ENCODE peak calls at places on chromosomes 7 and 10, in seven cellular contexts. One of them, this sample, is unnamed.

GRCh38 chr10:77478248-77478963 is 159.2 kb downstream of the KCNMA1 start:
- DNase-seq in HCT116: no peak
- DNase-seq in SK-N-SH: no peak
- DNase-seq in K562: no peak
- DNase-seq in GM12878: no peak
- DNase-seq in H1: no peak
- DNase-seq in HepG2: no peak
- DNase-seq in this sample: no peak

GRCh38 chr10:12484945-12485805 is 135.8 kb downstream of the CAMK1D start:
- DNase-seq in HCT116: no peak
- DNase-seq in SK-N-SH: no peak
- DNase-seq in K562: no peak
- DNase-seq in GM12878: peak; percentile 76
- DNase-seq in H1: peak; percentile 56
- DNase-seq in HepG2: peak; percentile 13
- DNase-seq in this sample: no peak

GRCh38 chr7:56125831-56126230 is 9.6 kb upstream of the NUPR2 start:
- DNase-seq in HCT116: no peak
- DNase-seq in SK-N-SH: no peak
- DNase-seq in K562: no peak
- DNase-seq in GM12878: no peak
- DNase-seq in H1: no peak
- DNase-seq in HepG2: no peak
- DNase-seq in this sample: no peak

GRCh38 chr7:158247758-158248487 is 339.7 kb downstream of the PTPRN2 start:
- DNase-seq in HCT116: no peak
- DNase-seq in SK-N-SH: no peak
- DNase-seq in K562: no peak
- DNase-seq in GM12878: no peak
- DNase-seq in H1: no peak
- DNase-seq in HepG2: no peak
- DNase-seq in this sample: no peak

GRCh38 chr10:45355494-45355893 is 18.5 kb upstream of the ALOX5 start:
- DNase-seq in HCT116: no peak
- DNase-seq in SK-N-SH: no peak
- DNase-seq in K562: peak; percentile 2
- DNase-seq in GM12878: no peak
- DNase-seq in H1: no peak
- DNase-seq in HepG2: no peak
- DNase-seq in this sample: no peak

GRCh38 chr10:4721994-4722753 is 103.8 kb upstream of the AKR1E2 start:
- DNase-seq in HCT116: no peak
- DNase-seq in SK-N-SH: no peak
- DNase-seq in K562: no peak
- DNase-seq in GM12878: no peak
- DNase-seq in H1: no peak
- DNase-seq in HepG2: no peak
- DNase-seq in this sample: peak; percentile 60

GRCh38 chr10:97278491-97278989 is 13.9 kb downstream of the ARHGAP19 start:
- DNase-seq in HCT116: peak; percentile 33
- DNase-seq in SK-N-SH: peak; percentile 61
- DNase-seq in K562: peak; percentile 43
- DNase-seq in GM12878: no peak
- DNase-seq in H1: no peak
- DNase-seq in HepG2: peak; percentile 67
- DNase-seq in this sample: peak; percentile 35

GRCh38 chr7:1538544-1539345 is 8.2 kb downstream of the MAFK start:
- DNase-seq in HCT116: no peak
- DNase-seq in SK-N-SH: peak; percentile 66
- DNase-seq in K562: no peak
- DNase-seq in GM12878: no peak
- DNase-seq in H1: no peak
- DNase-seq in HepG2: no peak
- DNase-seq in this sample: no peak

GRCh38 chr10:88893611-88894010 is 13.6 kb downstream of the STAMBPL1 start:
- DNase-seq in HCT116: no peak
- DNase-seq in SK-N-SH: no peak
- DNase-seq in K562: no peak
- DNase-seq in GM12878: no peak
- DNase-seq in H1: no peak
- DNase-seq in HepG2: no peak
- DNase-seq in this sample: no peak

GRCh38 chr10:78805176-78805575 is 263.6 kb upstream of the ZMIZ1 start:
- DNase-seq in HCT116: no peak
- DNase-seq in SK-N-SH: peak; percentile 84
- DNase-seq in K562: no peak
- DNase-seq in GM12878: no peak
- DNase-seq in H1: no peak
- DNase-seq in HepG2: no peak
- DNase-seq in this sample: peak; percentile 62

GRCh38 chr10:116699783-116700150 is 42.6 kb downstream of the HSPA12A start:
- DNase-seq in HCT116: no peak
- DNase-seq in SK-N-SH: no peak
- DNase-seq in K562: no peak
- DNase-seq in GM12878: no peak
- DNase-seq in H1: no peak
- DNase-seq in HepG2: no peak
- DNase-seq in this sample: no peak

GRCh38 chr7:126398851-126399529 is 853.8 kb downstream of the GRM8 start:
- DNase-seq in HCT116: no peak
- DNase-seq in SK-N-SH: no peak
- DNase-seq in K562: no peak
- DNase-seq in GM12878: no peak
- DNase-seq in H1: no peak
- DNase-seq in HepG2: no peak
- DNase-seq in this sample: no peak

GRCh38 chr10:58554316-58554715 is 41.6 kb downstream of the BICC1 start:
- DNase-seq in HCT116: no peak
- DNase-seq in SK-N-SH: no peak
- DNase-seq in K562: no peak
- DNase-seq in GM12878: no peak
- DNase-seq in H1: no peak
- DNase-seq in HepG2: no peak
- DNase-seq in this sample: no peak

DNA sequence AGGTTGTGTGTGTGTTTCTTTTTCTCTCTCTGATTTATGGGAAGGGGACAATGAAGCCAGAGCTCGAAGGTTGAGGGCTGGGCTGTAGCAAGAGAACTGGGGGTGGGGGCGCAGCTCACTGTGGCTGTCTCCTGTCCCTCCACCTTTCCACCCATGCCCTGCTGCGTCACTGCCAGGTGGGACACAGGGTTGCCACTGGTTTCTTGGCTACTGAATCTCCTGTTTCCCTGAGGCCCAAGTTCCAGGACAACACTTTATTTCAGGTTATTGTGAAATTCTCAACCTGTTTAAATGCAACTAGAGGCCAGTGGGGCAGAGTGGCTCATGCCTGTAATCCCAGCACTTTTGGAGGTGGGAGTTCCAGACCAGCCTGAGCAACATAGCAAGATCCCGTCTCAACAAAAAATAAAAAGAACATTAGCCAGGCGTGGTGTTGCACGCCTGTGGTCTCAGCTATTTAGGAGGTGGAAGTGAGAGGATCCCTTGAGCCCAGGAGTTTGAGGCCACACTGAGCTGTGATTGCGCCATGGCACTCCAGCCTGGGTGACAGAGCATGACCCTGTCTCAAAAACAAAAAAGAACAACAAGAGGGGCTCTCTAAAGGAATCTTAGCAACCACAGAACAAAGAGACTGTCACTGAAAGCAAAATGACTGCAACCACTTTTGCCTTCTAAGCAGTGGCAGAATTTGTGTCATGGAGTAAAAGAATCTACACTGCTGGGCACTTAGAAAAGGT is 22.6 kb downstream of the TBATA start:
- DNase-seq in HCT116: no peak
- DNase-seq in SK-N-SH: no peak
- DNase-seq in K562: no peak
- DNase-seq in GM12878: no peak
- DNase-seq in H1: no peak
- DNase-seq in HepG2: no peak
- DNase-seq in this sample: no peak
- TF ChIP-seq JUND in HCT116: no peak
- TF ChIP-seq JUND in SK-N-SH: no peak
- TF ChIP-seq JUND in K562: no peak
- TF ChIP-seq JUND in GM12878: no peak
- TF ChIP-seq JUND in H1: no peak
- TF ChIP-seq JUND in HepG2: no peak
- TF ChIP-seq JUND in this sample: no peak

DNA sequence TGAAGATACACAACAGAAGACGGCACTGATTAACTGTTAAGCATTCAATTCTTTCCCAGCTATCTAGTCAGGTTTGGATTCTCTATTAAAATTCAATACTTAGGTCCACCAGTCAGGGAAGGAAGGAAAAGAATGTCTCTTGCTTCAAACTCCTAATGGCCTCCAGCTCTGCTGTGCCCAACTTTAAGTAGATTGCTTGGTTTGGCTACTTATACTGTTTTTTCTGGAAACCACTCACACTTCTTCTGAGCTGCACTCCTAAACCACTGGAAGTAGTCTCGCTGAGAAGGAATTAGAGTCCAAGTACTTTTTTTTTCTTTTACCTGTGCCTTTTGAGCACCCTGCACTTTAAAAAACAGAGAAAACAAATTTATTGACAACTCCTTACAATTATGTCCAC is 26.8 kb upstream of the COL1A2 start:
- DNase-seq in HCT116: no peak
- DNase-seq in SK-N-SH: no peak
- DNase-seq in K562: no peak
- DNase-seq in GM12878: no peak
- DNase-seq in H1: no peak
- DNase-seq in HepG2: no peak
- DNase-seq in this sample: no peak
- TF ChIP-seq JUND in HCT116: no peak
- TF ChIP-seq JUND in SK-N-SH: no peak
- TF ChIP-seq JUND in K562: no peak
- TF ChIP-seq JUND in GM12878: no peak
- TF ChIP-seq JUND in H1: no peak
- TF ChIP-seq JUND in HepG2: no peak
- TF ChIP-seq JUND in this sample: no peak

DNA sequence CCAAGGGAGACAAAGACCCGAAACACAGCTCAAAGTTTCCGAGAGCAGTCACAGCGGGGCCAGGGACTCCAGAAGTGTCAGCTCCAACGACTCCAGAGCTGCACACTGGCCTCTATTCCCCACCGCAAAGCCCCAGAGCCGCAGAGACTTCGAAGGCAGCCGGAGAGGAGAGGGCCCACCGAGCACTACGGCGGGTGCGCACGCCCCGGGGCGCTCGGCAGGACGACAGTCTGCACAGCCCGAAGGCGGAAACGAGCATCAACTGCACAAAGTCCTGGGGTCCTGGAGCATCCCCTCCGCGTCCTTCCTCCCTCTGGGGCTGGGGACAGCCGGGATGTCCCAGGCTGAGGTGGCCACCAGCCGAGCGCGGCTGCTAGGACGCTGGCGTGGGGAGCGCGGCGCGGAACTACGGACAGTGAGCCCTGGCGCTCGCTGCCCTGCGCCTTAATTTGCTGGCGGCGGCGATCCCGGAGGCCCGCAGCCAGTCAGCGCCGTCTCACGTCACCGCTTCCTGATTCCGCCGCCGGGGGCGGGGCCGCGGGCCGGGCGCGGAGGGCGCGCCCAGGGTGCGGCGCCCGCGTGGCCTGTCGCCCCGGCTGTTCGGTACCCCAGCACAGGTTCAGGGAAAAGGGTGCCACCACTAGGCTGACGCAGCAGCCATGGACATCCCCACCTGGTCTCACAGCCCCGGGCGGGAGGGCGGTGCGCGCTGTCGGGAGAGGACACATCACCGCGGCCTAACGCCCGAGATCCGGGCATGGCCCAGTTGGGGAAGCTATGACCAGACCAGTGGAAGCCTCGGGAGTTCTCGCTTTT is at the start of gene TBX20:
- DNase-seq in HCT116: no peak
- DNase-seq in SK-N-SH: peak; percentile 98
- DNase-seq in K562: no peak
- DNase-seq in GM12878: no peak
- DNase-seq in H1: peak; percentile 79
- DNase-seq in HepG2: no peak
- DNase-seq in this sample: no peak
- TF ChIP-seq JUND in HCT116: no peak
- TF ChIP-seq JUND in SK-N-SH: no peak
- TF ChIP-seq JUND in K562: no peak
- TF ChIP-seq JUND in GM12878: no peak
- TF ChIP-seq JUND in H1: no peak
- TF ChIP-seq JUND in HepG2: no peak
- TF ChIP-seq JUND in this sample: no peak

GRCh38 chr7:34322841-34323240 is 335.2 kb upstream of the NPSR1 start:
- DNase-seq in HCT116: no peak
- DNase-seq in SK-N-SH: no peak
- DNase-seq in K562: no peak
- DNase-seq in GM12878: no peak
- DNase-seq in H1: no peak
- DNase-seq in HepG2: no peak
- DNase-seq in this sample: no peak
- TF ChIP-seq JUND in HCT116: no peak
- TF ChIP-seq JUND in SK-N-SH: no peak
- TF ChIP-seq JUND in K562: no peak
- TF ChIP-seq JUND in GM12878: no peak
- TF ChIP-seq JUND in H1: no peak
- TF ChIP-seq JUND in HepG2: no peak
- TF ChIP-seq JUND in this sample: no peak